ENCODE peak calls at places on chromosome 9, in eight cellular contexts. E, N, I, X, H, D, K and B are unnamed samples.
A peak's percentile ranks its signal among the peaks of the same experiment; 100 is the strongest.

GRCh38 chr9:89481161-89481915 is 16.6 kb downstream of the SEMA4D start:
- DNase-seq in E (no peak), N (no peak), I (no peak), X (peak; percentile 18), H (no peak), D (no peak), K (no peak), B (no peak)

GRCh38 chr9:22415941-22416691 is 30.5 kb upstream of the DMRTA1 start:
- DNase-seq in E (no peak), N (no peak), I (no peak), X (no peak), H (peak; percentile 36), D (no peak), K (no peak), B (no peak)

GRCh38 chr9:20292002-20292401 is 330.3 kb downstream of the MLLT3 start:
- DNase-seq in E (no peak), N (no peak), I (no peak), X (no peak), H (peak; percentile 4), D (no peak), K (peak; percentile 72), B (no peak)

GRCh38 chr9:89137548-89138462 is 40.8 kb downstream of the SHC3 start:
- DNase-seq in E (peak; percentile 52), N (no peak), I (peak; percentile 74), X (peak; percentile 36), H (peak; percentile 91), D (no peak), K (peak; percentile 95), B (peak; percentile 6)

GRCh38 chr9:93246111-93246510 is 62.2 kb downstream of the WNK2 start:
- DNase-seq in E (no peak), N (no peak), I (no peak), X (no peak), H (no peak), D (no peak), K (no peak), B (no peak)

GRCh38 chr9:97551308-97551707 is 49.8 kb downstream of the TMOD1 start:
- DNase-seq in E (no peak), N (no peak), I (no peak), X (no peak), H (no peak), D (no peak), K (no peak), B (no peak)

GRCh38 chr9:132365986-132366385 is 11.2 kb upstream of the SETX start:
- DNase-seq in E (no peak), N (no peak), I (no peak), X (no peak), H (no peak), D (no peak), K (no peak), B (no peak)

GRCh38 chr9:96164268-96164683 is 137.7 kb downstream of the HSD17B3 start:
- DNase-seq in E (no peak), N (no peak), I (no peak), X (no peak), H (no peak), D (no peak), K (no peak), B (no peak)

GRCh38 chr9:114156658-114157421 is 1.5 kb downstream of the COL27A1 start:
- DNase-seq in E (peak; percentile 55), N (peak; percentile 45), I (peak; percentile 80), X (peak; percentile 27), H (peak; percentile 50), D (no peak), K (peak; percentile 84), B (peak; percentile 35)

GRCh38 chr9:10612649-10613398 is at the start of gene PTPRD:
- DNase-seq in E (no peak), N (peak; percentile 67), I (no peak), X (peak; percentile 12), H (no peak), D (peak; percentile 68), K (peak; percentile 5), B (peak; percentile 50)

GRCh38 chr9:23220171-23220570 is 605.9 kb downstream of the ELAVL2 start:
- DNase-seq in E (no peak), N (no peak), I (no peak), X (no peak), H (no peak), D (no peak), K (no peak), B (no peak)

GRCh38 chr9:124784503-124784902 is 7.6 kb downstream of the OLFML2A start:
- DNase-seq in E (no peak), N (no peak), I (peak; percentile 8), X (no peak), H (no peak), D (no peak), K (no peak), B (no peak)

GRCh38 chr9:7125231-7125630 is 367.5 kb downstream of the KDM4C start:
- DNase-seq in E (no peak), N (no peak), I (no peak), X (no peak), H (no peak), D (no peak), K (no peak), B (no peak)

GRCh38 chr9:99180199-99180598 is 41.5 kb downstream of the ALG2 start:
- DNase-seq in E (no peak), N (no peak), I (no peak), X (no peak), H (no peak), D (no peak), K (no peak), B (no peak)

GRCh38 chr9:4258321-4259093 is 41.4 kb downstream of the GLIS3 start:
- DNase-seq in E (no peak), N (no peak), I (no peak), X (no peak), H (no peak), D (no peak), K (peak; percentile 87), B (no peak)

GRCh38 chr9:114034176-114034575 is 43.9 kb downstream of the AMBP start:
- DNase-seq in E (no peak), N (no peak), I (no peak), X (no peak), H (no peak), D (peak; percentile 64), K (no peak), B (no peak)

GRCh38 chr9:19116391-19116790 is 10.9 kb downstream of the PLIN2 start:
- DNase-seq in E (peak; percentile 60), N (no peak), I (no peak), X (no peak), H (no peak), D (no peak), K (peak; percentile 64), B (no peak)

GRCh38 chr9:108139900-108140299 is 650.3 kb upstream of the KLF4 start:
- DNase-seq in E (no peak), N (no peak), I (no peak), X (no peak), H (no peak), D (no peak), K (no peak), B (no peak)

GRCh38 chr9:129556576-129557191 is 64.2 kb downstream of the C9orf50 start:
- DNase-seq in E (no peak), N (no peak), I (no peak), X (no peak), H (no peak), D (no peak), K (no peak), B (peak; percentile 17)

GRCh38 chr9:104740596-104740995 is 6.9 kb upstream of the NIPSNAP3A start:
- DNase-seq in E (no peak), N (no peak), I (no peak), X (no peak), H (peak; percentile 43), D (no peak), K (peak; percentile 64), B (no peak)

DNA sequence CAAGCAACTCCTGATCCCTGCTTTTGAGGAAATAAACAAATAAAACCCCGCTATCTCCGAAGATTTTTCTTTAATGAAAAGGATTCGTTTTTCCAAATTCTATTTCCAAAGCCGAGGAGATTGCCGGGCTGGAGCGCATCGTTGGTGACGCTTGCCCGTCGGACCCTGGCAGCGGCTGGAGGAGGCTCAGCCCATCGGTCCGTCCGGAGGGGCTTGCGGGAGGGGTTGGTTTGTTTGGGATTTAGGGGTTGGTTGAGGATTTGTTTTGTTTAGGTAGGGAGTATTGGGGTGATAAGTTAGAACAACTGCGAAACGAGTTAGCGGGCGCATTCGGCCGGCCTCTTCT is 20.8 kb downstream of the URM1 start:
- DNase-seq in E (no peak), N (no peak), I (no peak), X (no peak), H (no peak), D (no peak), K (no peak), B (no peak)
- H3K4me3 ChIP-seq in E (no peak overlapping the region), N (no peak overlapping the region), I (no peak overlapping the region), X (no peak overlapping the region), H (no peak overlapping the region), D (no peak overlapping the region), K (no peak overlapping the region), B (no peak overlapping the region)

GRCh38 chr9:136103651-136104487 is 8.8 kb upstream of the NACC2 start:
- DNase-seq in E (no peak), N (peak; percentile 37), I (no peak), X (peak; percentile 51), H (no peak), D (no peak), K (no peak), B (no peak)
- TF ChIP-seq POLR2A in E (no peak), N (no peak), I (no peak), X (no peak), H (no peak), D (no peak), K (no peak), B (no peak)

GRCh38 chr9:87149794-87150193 is 202.5 kb upstream of the GAS1 start:
- DNase-seq in E (no peak), N (no peak), I (no peak), X (no peak), H (no peak), D (no peak), K (peak; percentile 25), B (no peak)

GRCh38 chr9:87148391-87149237 is 201.3 kb upstream of the GAS1 start:
- DNase-seq in E (peak; percentile 89), N (peak; percentile 74), I (peak; percentile 86), X (peak; percentile 52), H (peak; percentile 69), D (peak; percentile 77), K (peak; percentile 75), B (peak; percentile 68)

GRCh38 chr9:87152206-87152605 is 204.9 kb upstream of the GAS1 start:
- DNase-seq in E (no peak), N (no peak), I (no peak), X (no peak), H (no peak), D (no peak), K (no peak), B (no peak)

DNA sequence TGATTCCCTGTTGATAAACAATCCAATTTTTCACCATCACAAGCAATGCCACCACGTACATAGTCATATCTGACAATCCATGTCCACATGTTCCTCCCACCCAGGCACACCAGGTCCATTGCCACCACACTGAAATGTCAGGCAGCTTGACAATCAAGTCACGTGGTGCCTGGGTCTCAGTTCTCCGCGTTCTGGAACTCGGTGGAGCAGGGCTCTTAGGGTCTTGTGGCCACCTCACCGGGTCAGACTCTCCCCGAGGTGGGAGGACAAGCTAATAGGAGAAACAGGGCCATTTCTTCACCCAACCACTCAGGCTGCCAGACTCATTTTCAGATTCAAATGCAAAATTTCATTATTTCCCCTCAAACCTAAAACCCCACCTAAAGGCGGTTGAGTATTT is 200.5 kb upstream of the GAS1 start:
- DNase-seq in E (peak; percentile 12), N (no peak), I (no peak), X (no peak), H (peak; percentile 1), D (no peak), K (no peak), B (no peak)
- H3K27ac ChIP-seq in E (peak overlapping the region; percentile 79), N (peak overlapping the region; percentile 40), I (peak overlapping the region; percentile 90), X (peak overlapping the region; percentile 78), H (no peak overlapping the region), D (peak overlapping the region; percentile 76), K (peak overlapping the region; percentile 82), B (peak overlapping the region; percentile 64)

GRCh38 chr9:137411260-137411659 is 11.7 kb downstream of the EXD3 start:
- DNase-seq in E (no peak), N (no peak), I (no peak), X (no peak), H (no peak), D (no peak), K (no peak), B (no peak)
- H3K4me3 ChIP-seq in E (peak overlapping the region; percentile 35), N (peak overlapping the region; percentile 10), I (no peak overlapping the region), X (no peak overlapping the region), H (no peak overlapping the region), D (no peak overlapping the region), K (no peak overlapping the region), B (no peak overlapping the region)